ENCODE peak calls at places on chromosomes 11 and 22, in four cellular contexts. G is HEK293T, R is K562, K is WTC11. H is an unnamed sample.

GRCh38 chr11:79304599-79305212 is 136.1 kb downstream of the TENM4 start:
- DNase-seq in G (no peak), K (no peak), R (no peak), H (no peak)

GRCh38 chr22:31346733-31347250 is 646 bp upstream of the PATZ1 start:
- DNase-seq in G (peak), K (no peak), R (peak), H (peak)

GRCh38 chr11:118687906-118688305 is 8.5 kb upstream of the TREH start:
- DNase-seq in K (no peak), R (no peak), G (no peak), H (no peak)

GRCh38 chr11:48036466-48036865 is 56.1 kb downstream of the PTPRJ start:
- DNase-seq in K (no peak), G (no peak), R (no peak), H (no peak)

GRCh38 chr11:18080451-18080850 is 25.4 kb downstream of the SAAL1 start:
- DNase-seq in R (no peak), G (no peak), K (no peak), H (no peak)

GRCh38 chr22:49323751-49324415 is 503.8 kb downstream of the BRD1 start:
- DNase-seq in R (no peak), K (no peak), G (no peak), H (no peak)

GRCh38 chr22:47568700-47569099 is 806.2 kb downstream of the TBC1D22A start:
- DNase-seq in K (no peak), G (no peak), R (no peak), H (no peak)

GRCh38 chr11:14644396-14645246 is 1.0 kb downstream of the PDE3B start:
- DNase-seq in G (peak), R (peak), K (peak), H (peak)

GRCh38 chr11:117219455-117219854 is 12.4 kb downstream of the PCSK7 start:
- DNase-seq in G (no peak), K (no peak), R (no peak), H (no peak)

GRCh38 chr11:8250446-8250845 is 13.2 kb downstream of the LMO1 start:
- DNase-seq in G (no peak), K (peak), R (no peak), H (no peak)

GRCh38 chr11:27700351-27701261 is at the start of gene BDNF:
- DNase-seq in G (peak), K (peak), R (no peak), H (no peak)

GRCh38 chr11:129700701-129701100 is 114.9 kb upstream of the TMEM45B start:
- DNase-seq in R (no peak), K (no peak), G (no peak), H (no peak)

GRCh38 chr11:14702760-14703159 is 59.2 kb downstream of the PDE3B start:
- DNase-seq in G (no peak), R (no peak), K (no peak), H (no peak)

GRCh38 chr11:2802389-2803185 is 83.0 kb downstream of the CDKN1C start:
- DNase-seq in K (peak), G (no peak), R (no peak), H (no peak)

GRCh38 chr22:47543447-47543846 is 781.0 kb downstream of the TBC1D22A start:
- DNase-seq in R (no peak), G (no peak), K (no peak), H (no peak)

GRCh38 chr22:30398685-30399680 is 2.2 kb downstream of the SEC14L2 start:
- DNase-seq in R (no peak), G (no peak), K (no peak), H (no peak)

GRCh38 chr11:62909107-62909894 is 11.9 kb downstream of the CHRM1 start:
- DNase-seq in K (peak), R (peak), G (peak), H (peak)

GRCh38 chr11:106344392-106344791 is 266.9 kb downstream of the AASDHPPT start:
- DNase-seq in G (no peak), K (no peak), R (no peak), H (no peak)

GRCh38 chr22:21754523-21755128 is 19.0 kb upstream of the YPEL1 start:
- DNase-seq in K (no peak), R (peak), G (no peak), H (no peak)

GRCh38 chr11:122180435-122180834 is 64.4 kb upstream of the BLID start:
- DNase-seq in R (no peak), G (no peak), K (no peak), H (no peak)

GRCh38 chr11:70029831-70030811 is 48.0 kb upstream of the ANO1 start:
- DNase-seq in K (no peak), G (no peak), R (no peak), H (no peak)

GRCh38 chr11:11961399-11962028 is 46.9 kb downstream of the DKK3 start:
- DNase-seq in G (no peak), K (no peak), R (no peak), H (no peak)

GRCh38 chr11:95429376-95429907 is 198.4 kb upstream of the SESN3 start:
- DNase-seq in G (no peak), R (no peak), K (no peak), H (no peak)

GRCh38 chr11:95531116-95531515 is 258.5 kb downstream of the FAM76B start:
- DNase-seq in R (no peak), G (no peak), K (no peak), H (no peak)

DNA sequence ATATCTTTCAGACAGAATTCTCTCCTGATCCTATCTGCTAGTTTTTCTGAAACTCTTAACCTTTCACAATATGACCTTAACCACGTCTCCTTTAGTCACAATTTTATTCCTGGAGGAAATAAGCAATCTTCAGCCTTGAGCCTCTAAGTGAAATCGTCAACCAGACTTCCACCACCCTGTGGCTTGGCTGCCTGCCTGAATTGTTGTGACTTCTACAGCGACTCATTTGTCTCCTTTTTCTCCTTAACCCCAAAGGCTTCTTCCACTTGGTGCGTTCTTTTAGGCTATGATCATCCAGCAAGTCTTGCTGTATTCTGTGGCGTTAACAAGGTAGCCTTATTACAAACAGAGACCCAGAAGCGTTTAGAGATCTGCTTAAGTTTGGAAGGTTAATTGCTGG is 535.1 kb upstream of the ARHGAP42 start:
- DNase-seq in G (no peak), R (no peak), K (no peak), H (no peak)
- TF ChIP-seq ELF4 in G (no peak), R (no peak), K (no peak), H (no peak)

GRCh38 chr11:6742260-6742659 is 29.5 kb downstream of the OR2AG2 start:
- DNase-seq in G (no peak), K (no peak), R (no peak), H (no peak)
- TF ChIP-seq ELF4 in G (no peak), K (no peak), R (no peak), H (no peak)

GRCh38 chr22:44213489-44214043 is 32.8 kb downstream of the PARVG start:
- DNase-seq in G (no peak), K (no peak), R (no peak), H (no peak)
- TF ChIP-seq ELF4 in G (no peak), K (no peak), R (no peak), H (no peak)

DNA sequence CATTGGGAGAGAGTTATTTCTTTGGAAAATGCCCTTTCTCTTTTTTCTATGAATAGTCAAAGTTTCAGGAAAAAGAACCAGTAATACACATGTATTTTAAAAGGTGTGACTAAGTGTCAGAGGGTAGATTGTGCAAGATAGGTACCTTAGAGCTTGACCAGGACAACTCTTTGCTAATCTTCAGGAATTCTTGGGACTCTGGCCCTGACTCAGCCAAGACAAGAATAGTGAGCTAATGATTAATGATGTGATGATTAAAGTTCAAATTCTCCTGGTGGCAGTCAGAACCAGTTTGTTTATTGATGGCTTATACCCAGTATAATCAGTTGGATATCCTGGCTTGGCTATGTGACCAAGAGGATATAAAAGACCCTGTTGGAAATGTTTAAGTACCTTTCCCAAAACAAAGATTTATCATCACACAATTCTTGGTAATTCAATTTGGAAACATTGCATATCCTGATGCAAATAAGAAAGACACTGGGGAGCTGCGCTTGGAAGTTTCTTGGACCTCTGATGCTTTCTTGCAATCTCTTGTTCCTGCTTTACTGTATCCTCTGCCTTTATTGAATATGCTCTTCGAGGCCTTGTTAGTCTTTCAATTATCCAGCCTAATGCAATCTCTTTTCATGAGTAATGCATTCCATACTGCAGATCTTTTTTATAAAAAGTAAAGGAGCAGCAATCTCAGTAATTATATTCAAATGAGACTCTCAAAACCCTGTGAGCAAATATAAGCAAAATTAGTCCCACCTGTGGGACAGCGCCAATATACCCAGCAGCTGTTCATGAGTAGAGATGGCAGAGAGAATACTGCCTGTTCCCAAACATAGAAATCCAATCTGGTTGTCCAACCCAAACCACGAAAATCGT is 48.0 kb upstream of the CEP126 start:
- DNase-seq in R (no peak), G (no peak), K (no peak), H (peak)
- TF ChIP-seq ELF4 in R (no peak), G (no peak), K (no peak), H (no peak)

H was measured in HepG2.